ENCODE peak calls at places on chromosomes 11 and 22, in six cellular contexts. G is kidney, E is breast epithelium, N is GM23338, H is osteocyte, D is PC-3. S is an unnamed sample.
A peak's percentile ranks its signal among the peaks of the same experiment; 100 is the strongest.

GRCh38 chr11:63535734-63536133 is 874 bp upstream of the PLAAT4 start:
- DNase-seq in D (no peak), N (no peak), G (no peak), E (no peak), H (no peak), S (no peak)

GRCh38 chr11:47879259-47880184 is 31.4 kb upstream of the NUP160 start:
- DNase-seq in D (no peak), E (no peak), G (peak; percentile 10), N (no peak), H (no peak), S (no peak)

GRCh38 chr22:49206281-49206680 is 621.4 kb downstream of the BRD1 start:
- DNase-seq in H (peak; percentile 64), D (no peak), N (no peak), G (no peak), E (peak; percentile 20), S (no peak)

GRCh38 chr22:42299586-42300285 is 29.3 kb upstream of the TCF20 start:
- DNase-seq in H (no peak), D (no peak), N (peak; percentile 84), G (no peak), E (no peak), S (no peak)

GRCh38 chr11:7515544-7515943 is 1.7 kb downstream of the PPFIBP2 start:
- DNase-seq in N (no peak), D (no peak), H (no peak), G (no peak), E (no peak), S (no peak)

GRCh38 chr11:12723410-12724297 is 49.4 kb downstream of the TEAD1 start:
- DNase-seq in H (no peak), N (peak; percentile 85), D (peak; percentile 96), E (no peak), G (no peak), S (no peak)

GRCh38 chr11:1624621-1625020 is 2.7 kb upstream of the KRTAP5-4 start:
- DNase-seq in E (no peak), H (no peak), G (peak; percentile 12), N (no peak), D (no peak), S (no peak)

GRCh38 chr11:108559904-108560303 is 33.7 kb downstream of the EXPH5 start:
- DNase-seq in N (no peak), E (no peak), H (peak; percentile 6), D (no peak), G (no peak), S (no peak)

GRCh38 chr11:85530596-85530995 is 96.5 kb downstream of the DLG2 start:
- DNase-seq in E (no peak), G (no peak), H (no peak), N (no peak), D (no peak), S (no peak)

GRCh38 chr22:34696557-34696956 is 369.4 kb upstream of the ISX start:
- DNase-seq in D (no peak), H (no peak), N (peak; percentile 74), G (no peak), E (no peak), S (no peak)

GRCh38 chr11:117409511-117409910 is 81.9 kb downstream of the CEP164 start:
- DNase-seq in N (no peak), D (no peak), G (no peak), H (no peak), E (no peak), S (no peak)

GRCh38 chr11:108654994-108655631 is 9.8 kb upstream of the DDX10 start:
- DNase-seq in E (no peak), H (no peak), N (peak; percentile 69), D (peak; percentile 86), G (no peak), S (no peak)

GRCh38 chr11:35943761-35944502 is at the start of gene LDLRAD3:
- DNase-seq in G (peak; percentile 94), H (peak; percentile 92), D (peak; percentile 70), N (peak; percentile 85), E (peak; percentile 76), S (peak; percentile 81)

GRCh38 chr11:55697817-55698216 is 35.8 kb downstream of the OR4C6 start:
- DNase-seq in D (no peak), H (no peak), N (no peak), E (no peak), G (no peak), S (no peak)

GRCh38 chr11:128472128-128473110 is 114.9 kb downstream of the ETS1 start:
- DNase-seq in E (no peak), D (peak; percentile 77), H (no peak), G (no peak), N (no peak), S (no peak)

GRCh38 chr22:48673806-48674500 is 1153.7 kb downstream of the BRD1 start:
- DNase-seq in H (no peak), N (no peak), G (peak; percentile 48), D (no peak), E (no peak), S (no peak)

GRCh38 chr11:16611395-16612233 is 126.8 kb upstream of the C11orf58 start:
- DNase-seq in E (no peak), N (peak; percentile 51), H (no peak), D (no peak), G (no peak), S (no peak)

GRCh38 chr11:78000193-78000592 is 5.7 kb upstream of the INTS4 start:
- DNase-seq in D (peak; percentile 82), G (no peak), H (no peak), N (peak; percentile 92), E (no peak), S (no peak)

GRCh38 chr11:117166491-117166890 is 12.1 kb upstream of the SIDT2 start:
- DNase-seq in H (no peak), G (no peak), E (no peak), N (no peak), D (no peak), S (no peak)

GRCh38 chr22:18056802-18057474 is 20.9 kb upstream of the PEX26 start:
- DNase-seq in N (no peak), E (no peak), H (no peak), G (peak; percentile 6), D (no peak), S (no peak)

GRCh38 chr11:61061081-61061826 is 41.0 kb upstream of the CD5 start:
- DNase-seq in N (no peak), D (peak; percentile 81), H (no peak), G (no peak), E (no peak), S (no peak)

GRCh38 chr22:37897805-37898204 is 8.3 kb upstream of the MICALL1 start:
- DNase-seq in H (no peak), G (no peak), N (no peak), D (no peak), E (no peak), S (no peak)

GRCh38 chr11:118156531-118157185 is 4.0 kb upstream of the SCN4B start:
- DNase-seq in G (no peak), E (no peak), D (peak; percentile 39), N (peak; percentile 74), H (no peak), S (no peak)

GRCh38 chr22:23356094-23356493 is 175.8 kb downstream of the BCR start:
- DNase-seq in N (no peak), E (no peak), G (no peak), H (no peak), D (no peak), S (no peak)

GRCh38 chr11:134032501-134033091 is 36.3 kb upstream of the JAM3 start:
- DNase-seq in D (no peak), H (no peak), G (peak; percentile 81), E (no peak), N (no peak), S (peak; percentile 49)

GRCh38 chr11:95341246-95341645 is 110.2 kb upstream of the SESN3 start:
- DNase-seq in E (no peak), H (no peak), D (no peak), N (no peak), G (no peak), S (peak; percentile 51)

GRCh38 chr11:34546511-34547206 is 33.1 kb upstream of the ELF5 start:
- DNase-seq in G (no peak), N (no peak), H (no peak), D (peak; percentile 34), E (no peak), S (no peak)

GRCh38 chr11:76639621-76640020 is 30.9 kb downstream of the LRRC32 start:
- DNase-seq in G (no peak), D (no peak), N (no peak), E (no peak), H (peak; percentile 53), S (no peak)
- TF ChIP-seq CTCF in G (no peak), D (no peak), N (no peak), E (no peak), H (no peak), S (no peak)

DNA sequence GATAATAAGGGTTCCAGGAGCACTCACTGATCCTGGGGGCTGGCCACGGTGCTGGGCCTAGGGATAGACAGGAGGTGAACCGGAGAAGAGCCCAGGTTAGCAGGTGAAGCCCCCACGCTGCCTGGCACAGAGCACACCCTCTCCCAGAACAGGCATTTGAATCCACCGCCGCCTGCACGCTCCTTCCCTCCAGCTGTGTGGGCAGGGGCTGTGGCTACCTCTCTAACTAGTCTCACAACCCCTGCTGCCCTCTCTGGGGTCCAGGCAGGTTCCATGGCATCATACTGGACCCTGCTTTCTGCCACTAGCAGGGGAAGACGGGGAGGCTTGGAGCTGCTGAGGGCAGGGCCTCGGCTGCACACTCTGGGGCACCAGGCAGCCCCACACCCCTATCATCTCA is 358.0 kb downstream of the CTTN start:
- DNase-seq in E (no peak), N (no peak), H (no peak), G (no peak), D (no peak), S (peak; percentile 31)
- TF ChIP-seq CTCF in E (no peak), N (no peak), H (no peak), G (no peak), D (no peak), S (no peak)

GRCh38 chr11:76564400-76564799 is 106.1 kb downstream of the LRRC32 start:
- DNase-seq in N (no peak), G (no peak), H (no peak), E (no peak), D (no peak), S (no peak)
- TF ChIP-seq CTCF in N (no peak), G (no peak), H (no peak), E (no peak), D (no peak), S (no peak)

GRCh38 chr11:19328586-19329311 is 88.0 kb upstream of the E2F8 start:
- DNase-seq in N (no peak), E (no peak), G (no peak), H (no peak), D (no peak), S (no peak)

GRCh38 chr11:19323502-19323901 is 82.8 kb upstream of the E2F8 start:
- DNase-seq in N (no peak), E (no peak), D (peak; percentile 26), G (no peak), H (no peak), S (no peak)

GRCh38 chr11:19329910-19330309 is 89.2 kb upstream of the E2F8 start:
- DNase-seq in H (no peak), E (no peak), G (no peak), D (no peak), N (no peak), S (no peak)

GRCh38 chr11:19327280-19327679 is 86.5 kb upstream of the E2F8 start:
- DNase-seq in H (no peak), E (no peak), D (no peak), G (no peak), N (no peak), S (no peak)

DNA sequence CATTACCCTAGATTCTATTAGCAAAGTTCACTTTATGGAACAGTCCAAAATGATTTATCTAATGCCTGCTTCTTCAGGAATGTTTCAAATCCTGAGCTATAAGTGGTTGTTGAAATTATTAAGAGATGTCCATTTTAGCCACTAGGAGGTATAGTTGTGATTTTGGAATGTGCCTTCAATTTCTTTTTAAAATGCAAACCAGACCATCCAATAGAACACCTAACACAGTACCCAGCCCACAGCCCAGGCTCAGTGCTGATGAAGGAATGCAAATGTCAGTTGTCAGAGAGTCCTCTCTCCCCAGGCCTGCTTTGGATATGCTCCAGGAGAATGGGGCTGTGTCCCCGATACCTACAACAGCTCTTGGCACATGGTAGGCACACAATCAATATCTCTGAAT is 85.8 kb upstream of the E2F8 start:
- DNase-seq in D (peak; percentile 39), N (no peak), H (no peak), G (no peak), E (no peak), S (no peak)
- TF ChIP-seq CTCF in D (peak; percentile 64), N (peak; percentile 12), H (peak; percentile 48), G (no peak), E (no peak), S (no peak)